ENCODE peak calls at places on chromosomes 4 and X, in five cellular contexts. K is K562, G is Caco-2, E is right lobe of liver, P is left ventricle myocardium inferior. Q is an unnamed sample. For H3K36me3, the result is how much of the 10 kb centered on the place peaks cover.

GRCh38 chr4:25100156-25100555 is 60.1 kb downstream of the SEPSECS start:
- DNase-seq in K (no peak), G (no peak), E (no peak), P (no peak), Q (no peak)

GRCh38 chrX:17613979-17614572 is 123.2 kb upstream of the SCML1 start:
- DNase-seq in K (no peak), G (peak), E (no peak), P (no peak), Q (no peak)

GRCh38 chr4:69096111-69096656 is at the start of gene UGT2B7:
- DNase-seq in K (no peak), G (peak), E (no peak), P (no peak), Q (no peak)

GRCh38 chr4:8295471-8295870 is 25.9 kb downstream of the HTRA3 start:
- DNase-seq in K (no peak), G (no peak), E (peak), P (no peak), Q (peak)

GRCh38 chrX:44972132-44972531 is 99.1 kb downstream of the KDM6A start:
- DNase-seq in K (no peak), G (no peak), E (no peak), P (no peak), Q (no peak)

GRCh38 chr4:141977433-141977832 is 341.1 kb downstream of the IL15 start:
- DNase-seq in K (no peak), G (no peak), E (no peak), P (no peak), Q (no peak)

GRCh38 chrX:39639871-39640270 is 457.9 kb downstream of the BCOR start:
- DNase-seq in K (no peak), G (no peak), E (no peak), P (no peak), Q (no peak)

GRCh38 chr4:7128234-7128633 is 60.4 kb upstream of the GRPEL1 start:
- DNase-seq in K (no peak), G (no peak), E (no peak), P (no peak), Q (no peak)

GRCh38 chr4:115781528-115782146 is 668.2 kb upstream of the NDST4 start:
- DNase-seq in K (no peak), G (no peak), E (no peak), P (no peak), Q (no peak)

GRCh38 chrX:152619897-152620296 is 17.8 kb upstream of the GABRQ start:
- DNase-seq in K (no peak), G (no peak), E (no peak), P (no peak), Q (no peak)

GRCh38 chr4:38400946-38401345 is 263.1 kb upstream of the KLF3 start:
- DNase-seq in K (no peak), G (no peak), E (no peak), P (no peak), Q (no peak)

GRCh38 chr4:122203407-122203806 is 51.3 kb downstream of the BLTP1 start:
- DNase-seq in K (no peak), G (no peak), E (no peak), P (no peak), Q (no peak)

GRCh38 chr4:122205687-122206086 is 53.6 kb downstream of the BLTP1 start:
- DNase-seq in K (no peak), G (peak), E (no peak), P (no peak), Q (no peak)
- TF ChIP-seq CTCF in K (no peak), G (no peak), E (peak), P (no peak), Q (no peak)

DNA sequence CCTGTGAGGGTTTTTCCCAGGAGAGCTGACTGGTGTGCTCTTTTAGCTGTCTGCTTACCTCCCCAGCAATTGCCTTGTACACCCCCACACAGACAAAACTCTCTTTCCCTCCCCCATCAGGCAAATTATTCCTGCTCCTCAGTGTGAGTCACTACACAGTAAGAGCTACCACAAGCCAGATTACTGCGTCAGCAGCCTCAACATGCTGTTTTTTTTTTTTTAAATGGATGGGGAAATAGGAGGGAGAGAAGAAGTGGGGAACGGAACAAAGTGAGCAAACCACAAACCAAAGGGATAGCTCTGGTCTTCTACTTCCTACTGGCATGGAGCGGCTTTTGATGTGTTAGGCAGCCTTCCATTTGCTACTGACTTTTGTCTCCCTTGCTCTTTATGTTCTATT is 107.5 kb upstream of the ACSL4 start:
- DNase-seq in K (peak), G (no peak), E (no peak), P (no peak), Q (peak)
- H3K36me3 ChIP-seq in K (under half), G (under half), E (under half), P (under half), Q (under half)

GRCh38 chr4:135994360-135994759 is 1537.9 kb downstream of the PCDH18 start:
- DNase-seq in K (no peak), G (no peak), E (no peak), P (no peak), Q (no peak)
- TF ChIP-seq CTCF in K (no peak), G (no peak), E (no peak), P (no peak), Q (no peak)

GRCh38 chr4:98890698-98891097 is 38.2 kb downstream of the EIF4E start:
- DNase-seq in K (no peak), G (no peak), E (no peak), P (no peak), Q (no peak)

GRCh38 chr4:98891533-98892337 is 37.2 kb downstream of the EIF4E start:
- DNase-seq in K (no peak), G (no peak), E (no peak), P (no peak), Q (no peak)

GRCh38 chr4:98887137-98887536 is 41.8 kb downstream of the EIF4E start:
- DNase-seq in K (no peak), G (no peak), E (no peak), P (no peak), Q (no peak)
- H3K36me3 ChIP-seq in K (half or more), G (under half), E (under half), P (half or more), Q (under half)

GRCh38 chr4:119873794-119874325 is 192.8 kb downstream of the MAD2L1 start:
- DNase-seq in K (no peak), G (no peak), E (no peak), P (no peak), Q (no peak)

GRCh38 chr4:119872344-119873031 is 194.2 kb downstream of the MAD2L1 start:
- DNase-seq in K (no peak), G (no peak), E (no peak), P (no peak), Q (no peak)

GRCh38 chr4:119870868-119871267 is 195.8 kb downstream of the MAD2L1 start:
- DNase-seq in K (no peak), G (no peak), E (no peak), P (no peak), Q (no peak)

GRCh38 chr4:119873132-119873531 is 193.5 kb downstream of the MAD2L1 start:
- DNase-seq in K (no peak), G (no peak), E (no peak), P (no peak), Q (no peak)
- TF ChIP-seq CTCF in K (no peak), G (no peak), E (no peak), P (no peak), Q (no peak)

GRCh38 chr4:1956631-1957030 is 52.1 kb downstream of the NELFA start:
- DNase-seq in K (no peak), G (no peak), E (no peak), P (no peak), Q (no peak)
- H3K36me3 ChIP-seq in K (half or more), G (under half), E (under half), P (half or more), Q (under half)

GRCh38 chr4:84965558-84966381 is 720 bp downstream of the WDFY3 start:
- DNase-seq in K (peak), G (peak), E (peak), P (peak), Q (peak)
- TF ChIP-seq CTCF in K (peak), G (no peak), E (no peak), P (peak), Q (no peak)

GRCh38 chr4:88725143-88725542 is 27.5 kb upstream of the NAP1L5 start:
- DNase-seq in K (no peak), G (no peak), E (no peak), P (no peak), Q (no peak)
- H3K36me3 ChIP-seq in K (under half), G (under half), E (under half), P (half or more), Q (half or more)